ENCODE peak calls at places on chromosomes 16 and 17, in four cellular contexts. V, O, R and E are unnamed samples.

GRCh38 chr16:67613808-67614207 is 31.1 kb upstream of the CARMIL2 start:
- DNase-seq in R (no peak), V (no peak), O (no peak), E (no peak)

GRCh38 chr16:48001306-48001885 is 154.4 kb downstream of the ABCC12 start:
- DNase-seq in R (no peak), V (no peak), O (no peak), E (no peak)

GRCh38 chr17:50501906-50502642 is 6.2 kb upstream of the MYCBPAP start:
- DNase-seq in R (no peak), V (no peak), O (peak; percentile 45), E (no peak)

GRCh38 chr17:80376531-80376930 is 38.4 kb upstream of the ENDOV start:
- DNase-seq in R (no peak), O (no peak), V (no peak), E (no peak)

GRCh38 chr17:248337-249235 is 67.1 kb upstream of the DOC2B start:
- DNase-seq in O (no peak), V (no peak), R (no peak), E (no peak)

GRCh38 chr16:58850019-58850626 is 116.0 kb upstream of the GOT2 start:
- DNase-seq in V (no peak), O (no peak), R (no peak), E (no peak)

GRCh38 chr16:53672461-53672860 is 31.2 kb downstream of the RPGRIP1L start:
- DNase-seq in R (no peak), V (no peak), O (no peak), E (no peak)

GRCh38 chr17:78883533-78884131 is 19.4 kb downstream of the CEP295NL start:
- DNase-seq in R (peak; percentile 86), O (peak; percentile 90), V (peak; percentile 87), E (no peak)

GRCh38 chr17:4130715-4131114 is 12.1 kb downstream of the ZZEF1 start:
- DNase-seq in R (peak; percentile 28), V (peak; percentile 44), O (no peak), E (peak; percentile 77)

GRCh38 chr16:10629592-10629963 is 49.2 kb upstream of the EMP2 start:
- DNase-seq in V (no peak), R (no peak), O (peak; percentile 60), E (peak; percentile 77)

GRCh38 chr16:84844049-84844350 is 24.2 kb downstream of the CRISPLD2 start:
- DNase-seq in O (no peak), R (no peak), V (no peak), E (no peak)

GRCh38 chr17:6670999-6671398 is 19.4 kb downstream of the C17orf100 start:
- DNase-seq in R (no peak), V (no peak), O (no peak), E (no peak)

GRCh38 chr16:4231886-4232285 is 10.0 kb downstream of the SRL start:
- DNase-seq in O (no peak), V (peak; percentile 62), R (no peak), E (no peak)

GRCh38 chr17:39548494-39548893 is 59.2 kb downstream of the NEUROD2 start:
- DNase-seq in V (peak; percentile 54), O (no peak), R (no peak), E (no peak)
- H3K4me3 ChIP-seq in V (no peak overlapping the region), O (no peak overlapping the region), R (no peak overlapping the region), E (no peak overlapping the region)

GRCh38 chr17:29682987-29683386 is 60.3 kb upstream of the CORO6 start:
- DNase-seq in O (no peak), R (no peak), V (no peak), E (no peak)

GRCh38 chr17:29683481-29683880 is 60.8 kb upstream of the CORO6 start:
- DNase-seq in O (no peak), R (no peak), V (no peak), E (no peak)

GRCh38 chr17:29677139-29677834 is 54.6 kb upstream of the CORO6 start:
- DNase-seq in V (peak; percentile 61), R (peak; percentile 82), O (no peak), E (no peak)

GRCh38 chr17:29686998-29687397 is 64.3 kb upstream of the CORO6 start:
- DNase-seq in R (no peak), O (no peak), V (no peak), E (no peak)

DNA sequence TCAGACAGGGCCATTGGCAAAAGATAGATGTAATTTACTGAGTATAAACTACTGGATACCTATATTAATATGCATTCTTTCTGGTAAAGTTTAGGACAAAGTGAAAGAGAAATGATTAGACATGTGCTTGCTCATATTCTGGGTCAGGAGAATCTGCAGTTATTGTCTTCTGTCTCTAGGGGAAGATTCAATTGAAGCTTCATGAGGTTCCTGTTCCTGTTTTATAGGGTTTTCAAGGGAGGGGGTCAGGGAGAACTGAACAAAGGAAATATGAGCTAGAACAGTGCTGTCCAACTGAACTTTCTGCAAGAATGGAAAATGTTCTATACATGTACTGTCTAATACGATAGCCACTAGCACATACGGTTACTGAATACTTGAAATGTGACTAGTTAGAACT is 59.3 kb upstream of the CORO6 start:
- DNase-seq in R (no peak), O (no peak), V (no peak), E (no peak)
- TF ChIP-seq CTCF in R (no peak), O (no peak), V (no peak), E (peak; percentile 9)

GRCh38 chr17:55237826-55238196 is 26.9 kb upstream of the HLF start:
- DNase-seq in R (no peak), O (no peak), V (no peak), E (no peak)
- H3K27ac ChIP-seq in R (peak overlapping the region; percentile 78), O (no peak overlapping the region), V (peak overlapping the region; percentile 85), E (peak overlapping the region; percentile 53)

GRCh38 chr16:14529010-14529669 is 100.9 kb downstream of the PARN start:
- DNase-seq in R (peak; percentile 81), O (peak; percentile 86), V (peak; percentile 74), E (peak; percentile 43)

GRCh38 chr16:14531101-14531500 is 99.0 kb downstream of the PARN start:
- DNase-seq in V (no peak), R (no peak), O (no peak), E (no peak)

GRCh38 chr16:14530046-14530445 is 100.0 kb downstream of the PARN start:
- DNase-seq in R (no peak), O (no peak), V (no peak), E (no peak)

GRCh38 chr16:14527411-14528044 is 102.5 kb downstream of the PARN start:
- DNase-seq in R (peak; percentile 65), O (no peak), V (no peak), E (no peak)

GRCh38 chr16:14528306-14528948 is 101.6 kb downstream of the PARN start:
- DNase-seq in V (no peak), R (no peak), O (no peak), E (no peak)
- H3K4me3 ChIP-seq in V (no peak overlapping the region), R (no peak overlapping the region), O (no peak overlapping the region), E (no peak overlapping the region)

GRCh38 chr17:48478224-48479013 is 48.4 kb upstream of the SKAP1 start:
- DNase-seq in O (no peak), V (no peak), R (no peak), E (peak; percentile 23)
- TF ChIP-seq CTCF in O (no peak), V (no peak), R (no peak), E (no peak)

GRCh38 chr16:56632160-56632847 is at the start of gene MT1M:
- DNase-seq in O (peak; percentile 26), R (no peak), V (peak; percentile 79), E (no peak)
- H3K27ac ChIP-seq in O (no peak within 1 kb of the TSS), R (peak within 1 kb of the TSS; percentile 94), V (peak within 1 kb of the TSS; percentile 76), E (peak within 1 kb of the TSS; percentile 52)

GRCh38 chr17:70050192-70050591 is 24.8 kb upstream of the KCNJ16 start:
- DNase-seq in V (no peak), O (no peak), R (no peak), E (no peak)

GRCh38 chr17:70050931-70051330 is 24.1 kb upstream of the KCNJ16 start:
- DNase-seq in O (no peak), R (peak; percentile 18), V (no peak), E (no peak)

GRCh38 chr17:70048020-70048419 is 27.0 kb upstream of the KCNJ16 start:
- DNase-seq in R (no peak), V (no peak), O (no peak), E (no peak)

GRCh38 chr17:70054961-70055360 is 20.1 kb upstream of the KCNJ16 start:
- DNase-seq in V (no peak), R (no peak), O (peak; percentile 27), E (no peak)

DNA sequence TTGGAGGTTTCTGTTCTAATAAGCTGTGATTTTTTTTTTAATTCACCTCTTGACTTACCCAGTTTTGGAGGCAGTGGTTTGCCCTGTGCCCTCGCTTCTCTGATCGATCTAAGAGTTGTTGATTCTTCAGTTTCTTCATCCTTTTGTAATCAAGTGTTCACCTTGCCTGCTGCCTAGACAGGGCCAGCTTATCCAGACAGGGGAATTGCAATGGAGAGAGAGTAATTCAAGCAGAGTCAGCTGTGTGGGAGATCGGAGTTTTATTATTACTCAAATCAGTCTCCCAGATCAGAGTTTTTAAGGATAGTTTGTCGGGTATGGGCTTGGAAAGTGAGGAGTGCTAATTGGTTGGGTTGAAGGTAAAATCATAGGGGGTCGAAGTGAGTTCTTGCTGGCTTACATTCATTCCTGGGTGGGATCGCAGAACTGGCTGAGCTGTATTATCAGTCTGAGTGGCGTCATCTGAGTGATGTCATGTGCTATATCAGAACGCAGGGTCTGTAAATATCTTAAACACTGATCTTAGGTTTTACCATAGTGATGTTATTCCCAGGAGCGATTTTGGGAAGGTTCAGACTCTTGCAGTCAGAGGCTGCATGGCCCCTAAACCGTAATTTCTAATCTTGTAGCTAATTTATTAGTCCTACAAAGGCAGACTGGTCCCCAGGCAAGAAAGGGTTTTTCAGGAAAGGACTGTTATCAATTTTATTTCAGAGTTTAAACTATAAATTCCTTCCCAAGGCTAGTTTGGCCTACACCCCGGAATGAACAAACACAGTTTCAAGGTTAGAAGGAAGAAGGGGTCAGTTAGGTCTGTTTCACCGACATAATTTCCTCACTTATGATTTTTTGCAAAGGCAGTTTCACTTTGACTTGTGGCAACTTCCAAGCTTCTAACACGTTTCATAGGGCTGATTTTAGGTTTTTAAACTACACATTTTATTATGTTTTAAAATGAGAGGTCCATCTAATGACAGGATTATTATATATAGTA is 21.5 kb upstream of the KCNJ16 start:
- DNase-seq in R (peak; percentile 27), O (no peak), V (no peak), E (no peak)
- H3K4me3 ChIP-seq in R (peak overlapping the region; percentile 19), O (no peak overlapping the region), V (peak overlapping the region; percentile 24), E (no peak overlapping the region)

DNA sequence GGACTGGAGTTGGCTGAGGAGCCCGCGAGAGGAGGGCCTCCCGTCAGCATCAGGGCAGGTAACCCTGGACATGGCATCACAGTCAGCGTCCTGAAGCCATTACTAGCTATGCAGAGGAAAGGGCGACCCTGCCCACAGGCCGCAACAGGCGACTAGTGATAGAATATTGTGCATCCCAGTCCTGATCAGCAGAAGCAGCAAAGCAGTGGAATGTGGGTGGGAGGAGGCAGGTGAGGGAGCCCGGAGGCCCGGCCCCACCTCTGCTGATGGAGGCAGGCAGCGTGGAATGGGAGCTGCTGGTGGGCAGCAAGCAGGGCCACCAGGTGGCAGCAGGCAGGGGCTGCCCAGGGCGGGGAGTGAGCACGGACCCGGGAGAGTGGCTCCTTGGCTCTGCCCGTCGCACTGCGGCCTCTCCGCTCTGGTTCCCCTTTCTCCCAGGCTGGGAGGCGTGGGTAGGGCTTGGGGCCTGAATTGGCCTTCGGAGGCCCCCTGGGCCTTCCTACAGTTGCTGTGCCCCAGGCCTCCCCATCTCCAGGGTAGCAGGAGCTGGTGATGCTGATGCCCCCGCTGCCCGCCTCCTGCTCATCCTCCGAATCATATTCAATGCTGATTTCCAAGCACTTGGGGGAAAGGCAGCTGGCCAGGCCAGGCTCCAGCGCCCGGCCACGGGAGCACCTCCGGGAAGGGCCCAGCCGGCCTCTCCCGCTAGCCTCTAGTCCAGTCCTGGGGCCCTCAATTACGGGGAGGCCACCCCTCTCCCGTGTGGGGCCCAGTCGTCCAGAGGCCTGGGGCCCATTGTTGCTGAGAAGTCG is 20.2 kb downstream of the TSPOAP1 start:
- DNase-seq in R (no peak), O (no peak), V (no peak), E (peak; percentile 6)
- TF ChIP-seq CTCF in R (no peak), O (peak; percentile 9), V (no peak), E (no peak)